ENCODE peak calls at places on chromosomes 13 and 19, in five cellular contexts. C, U, V, I and E are unnamed samples.
A peak's percentile ranks its signal among the peaks of the same experiment; 100 is the strongest.

GRCh38 chr19:33568706-33569105 is 47.1 kb upstream of the PEPD start:
- DNase-seq in C (no peak), U (no peak), V (no peak), I (no peak), E (no peak)

GRCh38 chr19:40221858-40222619 is 3.9 kb upstream of the TTC9B start:
- DNase-seq in C (peak; percentile 90), U (peak; percentile 91), V (peak; percentile 85), I (peak; percentile 80), E (peak; percentile 89)

GRCh38 chr19:7494416-7495098 is 5.7 kb upstream of the PEX11G start:
- DNase-seq in C (no peak), U (peak; percentile 96), V (no peak), I (peak; percentile 53), E (peak; percentile 92)

GRCh38 chr13:97205971-97206370 is 16.2 kb upstream of the MBNL2 start:
- DNase-seq in C (peak; percentile 68), U (no peak), V (no peak), I (no peak), E (no peak)

GRCh38 chr13:113935081-113935511 is 38.8 kb downstream of the C13orf46 start:
- DNase-seq in C (no peak), U (no peak), V (no peak), I (no peak), E (no peak)

GRCh38 chr13:47289578-47289977 is 392.7 kb upstream of the HTR2A start:
- DNase-seq in C (no peak), U (no peak), V (no peak), I (no peak), E (no peak)

GRCh38 chr19:50724522-50725217 is 1.5 kb downstream of the CLEC11A start:
- DNase-seq in C (peak; percentile 99), U (peak; percentile 100), V (peak; percentile 96), I (peak; percentile 99), E (peak; percentile 100)

GRCh38 chr13:105446197-105446596 is 1089.3 kb downstream of the EFNB2 start:
- DNase-seq in C (peak; percentile 54), U (peak; percentile 19), V (no peak), I (no peak), E (no peak)

GRCh38 chr19:16527971-16528521 is 14.2 kb downstream of the CHERP start:
- DNase-seq in C (no peak), U (peak; percentile 42), V (no peak), I (no peak), E (peak; percentile 50)

GRCh38 chr13:94305033-94305432 is 174.4 kb downstream of the DCT start:
- DNase-seq in C (no peak), U (no peak), V (no peak), I (no peak), E (no peak)

GRCh38 chr19:40507892-40508291 is 41.1 kb downstream of the SPTBN4 start:
- DNase-seq in C (no peak), U (no peak), V (no peak), I (no peak), E (no peak)

GRCh38 chr19:41893899-41894298 is 10.9 kb downstream of the ARHGEF1 start:
- DNase-seq in C (peak; percentile 38), U (no peak), V (no peak), I (no peak), E (no peak)

GRCh38 chr19:43934055-43934984 is 762 bp downstream of the ZNF45 start:
- DNase-seq in C (peak; percentile 10), U (no peak), V (no peak), I (no peak), E (no peak)

GRCh38 chr13:109862627-109863026 is 76.2 kb upstream of the IRS2 start:
- DNase-seq in C (peak; percentile 80), U (no peak), V (no peak), I (no peak), E (no peak)

GRCh38 chr13:44726777-44727176 is 150.6 kb upstream of the TSC22D1 start:
- DNase-seq in C (no peak), U (no peak), V (no peak), I (no peak), E (no peak)

GRCh38 chr13:105462981-105463380 is 1072.5 kb downstream of the EFNB2 start:
- DNase-seq in C (peak; percentile 62), U (no peak), V (no peak), I (no peak), E (no peak)

GRCh38 chr19:48480476-48481190 is 11.5 kb downstream of the CYTH2 start:
- DNase-seq in C (no peak), U (no peak), V (peak; percentile 64), I (peak; percentile 48), E (peak; percentile 55)

GRCh38 chr13:113001251-113002140 is 32.5 kb downstream of the MCF2L start:
- DNase-seq in C (peak; percentile 3), U (no peak), V (no peak), I (no peak), E (peak; percentile 26)

GRCh38 chr19:44621367-44621766 is 8.0 kb downstream of the IGSF23 start:
- DNase-seq in C (no peak), U (no peak), V (no peak), I (no peak), E (no peak)

GRCh38 chr19:2337329-2337707 is 8.8 kb downstream of the SPPL2B start:
- DNase-seq in C (peak; percentile 43), U (peak; percentile 39), V (no peak), I (peak; percentile 35), E (peak; percentile 74)

GRCh38 chr19:35009424-35010415 is 9.6 kb downstream of the GRAMD1A start:
- DNase-seq in C (no peak), U (no peak), V (no peak), I (no peak), E (no peak)

GRCh38 chr13:72952529-72953141 is 106.2 kb upstream of the KLF5 start:
- DNase-seq in C (no peak), U (no peak), V (no peak), I (no peak), E (no peak)

GRCh38 chr13:75222031-75222430 is 259.9 kb downstream of the TBC1D4 start:
- DNase-seq in C (peak; percentile 33), U (no peak), V (no peak), I (peak; percentile 16), E (no peak)

GRCh38 chr13:106941779-106942178 is 373.8 kb upstream of the ARGLU1 start:
- DNase-seq in C (no peak), U (no peak), V (no peak), I (no peak), E (no peak)

GRCh38 chr13:50187352-50188029 is 172.2 kb downstream of the KCNRG start:
- DNase-seq in C (no peak), U (no peak), V (no peak), I (no peak), E (no peak)

GRCh38 chr13:90414691-90415596 is 932.5 kb upstream of the MIR17HG start:
- DNase-seq in C (peak; percentile 81), U (no peak), V (no peak), I (no peak), E (no peak)

GRCh38 chr19:36032251-36033104 is at the start of gene CLIP3:
- DNase-seq in C (peak; percentile 62), U (peak; percentile 16), V (peak; percentile 72), I (peak; percentile 34), E (peak; percentile 78)

GRCh38 chr19:41936416-41936850 is 8.2 kb upstream of the ERFL start:
- DNase-seq in C (no peak), U (no peak), V (no peak), I (no peak), E (no peak)

GRCh38 chr13:109301711-109302110 is 484.7 kb downstream of the IRS2 start:
- DNase-seq in C (no peak), U (no peak), V (no peak), I (no peak), E (no peak)

GRCh38 chr19:55082023-55082851 is 6.6 kb downstream of the EPS8L1 start:
- DNase-seq in C (peak; percentile 42), U (peak; percentile 45), V (no peak), I (no peak), E (peak; percentile 82)

GRCh38 chr19:15180451-15181390 is 20.1 kb downstream of the NOTCH3 start:
- DNase-seq in C (no peak), U (peak; percentile 21), V (no peak), I (no peak), E (peak; percentile 65)

DNA sequence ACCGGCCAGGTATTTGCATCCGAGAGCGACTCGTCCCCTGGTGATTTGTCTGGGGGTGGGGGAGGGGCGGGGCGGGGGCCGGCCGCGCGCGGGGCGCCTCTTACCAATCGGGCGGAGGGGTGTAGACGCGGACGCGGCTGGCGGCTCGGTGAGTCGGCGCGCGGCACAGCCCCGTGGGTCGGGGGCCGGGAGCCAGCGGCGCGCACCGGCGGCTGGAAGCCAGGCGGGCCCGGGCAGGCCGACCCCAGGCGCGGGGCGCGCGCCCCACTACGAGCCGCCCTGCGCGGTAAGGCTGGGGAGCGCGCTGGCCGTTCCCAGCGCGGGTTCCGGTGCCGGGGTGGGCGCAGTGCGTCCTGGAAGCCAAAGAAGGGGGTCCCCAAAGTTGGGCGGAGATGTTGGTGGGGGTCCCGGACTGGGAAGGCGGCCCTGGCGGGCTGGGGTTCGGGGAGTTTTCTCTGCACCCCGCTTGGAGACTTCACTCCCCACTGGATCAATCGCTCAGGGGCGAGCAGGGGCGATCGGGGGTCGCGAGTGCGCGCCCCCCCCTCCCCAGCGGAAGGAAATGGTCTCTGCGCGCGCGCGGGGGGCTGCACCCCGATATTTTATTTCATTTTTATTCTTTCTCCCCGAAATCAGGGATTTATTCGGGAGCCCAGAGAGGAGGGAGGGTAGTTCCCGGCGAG is at the start of gene ARID3A:
- DNase-seq in C (no peak), U (peak; percentile 76), V (no peak), I (no peak), E (no peak)
- TF ChIP-seq POLR2A in C (peak; percentile 59), U (peak; percentile 47), V (no peak), I (peak; percentile 30), E (no peak)

GRCh38 chr19:53183146-53183545 is 10.0 kb downstream of the ZNF665 start:
- DNase-seq in C (peak; percentile 66), U (no peak), V (no peak), I (no peak), E (no peak)

GRCh38 chr19:53177986-53178385 is 15.2 kb downstream of the ZNF665 start:
- DNase-seq in C (no peak), U (no peak), V (no peak), I (no peak), E (no peak)

GRCh38 chr19:53182202-53182601 is 11.0 kb downstream of the ZNF665 start:
- DNase-seq in C (peak; percentile 66), U (no peak), V (no peak), I (no peak), E (no peak)
- H3K4me1 ChIP-seq in C (peaks cover 10% of the 10 kb centered on the region), U (no peaks in the 10 kb centered on the region), V (no peaks in the 10 kb centered on the region), I (no peaks in the 10 kb centered on the region), E (no peaks in the 10 kb centered on the region)

DNA sequence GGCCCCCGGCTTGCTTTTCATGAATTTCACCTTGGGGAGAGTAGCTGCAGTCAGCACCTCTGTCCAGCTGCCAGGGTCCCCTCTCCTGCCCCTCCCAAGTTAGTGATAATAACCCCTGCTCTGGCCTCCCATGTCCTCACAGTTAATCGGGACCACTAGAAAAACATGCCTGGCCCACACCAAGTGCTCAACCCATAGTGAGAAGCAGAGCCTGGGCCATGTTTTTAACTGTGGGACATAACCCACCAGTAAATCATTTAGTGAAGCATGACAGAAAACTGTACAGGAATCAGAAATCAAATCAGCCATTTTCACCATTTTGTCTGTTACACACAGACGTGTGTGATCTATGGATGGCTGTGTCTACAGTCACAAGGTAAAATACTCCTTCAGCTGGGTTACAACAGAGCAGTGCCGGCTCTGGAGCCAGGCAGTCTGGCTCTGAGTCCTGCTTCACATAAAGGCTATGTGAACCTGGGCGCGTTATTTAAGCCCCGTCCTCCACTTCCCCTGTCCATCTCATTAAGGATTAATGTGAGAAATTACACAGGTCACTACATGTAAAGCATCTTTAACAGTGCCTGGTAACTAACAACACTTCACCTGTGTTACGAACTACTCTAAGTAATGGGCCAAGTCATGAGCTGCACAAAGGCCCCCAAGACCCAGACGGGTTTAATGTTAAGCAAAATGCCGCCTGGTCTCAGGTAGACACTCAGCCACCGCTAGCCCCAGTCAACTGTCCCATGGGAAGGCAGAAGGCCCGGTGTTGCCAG is 7.6 kb upstream of the ECH1 start:
- DNase-seq in C (no peak), U (no peak), V (no peak), I (no peak), E (no peak)
- TF ChIP-seq POLR2A in C (no peak), U (no peak), V (no peak), I (no peak), E (no peak)

GRCh38 chr19:46524272-46524671 is 28.6 kb upstream of the PNMA8B start:
- DNase-seq in C (no peak), U (no peak), V (no peak), I (no peak), E (no peak)
- H3K4me1 ChIP-seq in C (no peaks in the 10 kb centered on the region), U (no peaks in the 10 kb centered on the region), V (peaks cover 15% of the 10 kb centered on the region), I (no peaks in the 10 kb centered on the region), E (no peaks in the 10 kb centered on the region)